ENCODE peak calls at places on chromosomes 1 and 21, in four cellular contexts. X, D, F and C are unnamed samples.

GRCh38 chr1:94919241-94920030 is 7.5 kb downstream of the CNN3 start:
- DNase-seq in X (no peak), D (no peak), F (no peak), C (no peak)

GRCh38 chr1:914253-914890 is 9.4 kb upstream of the SAMD11 start:
- DNase-seq in X (peak), D (peak), F (peak), C (no peak)

GRCh38 chr21:27371065-27371464 is 404.2 kb upstream of the ADAMTS5 start:
- DNase-seq in X (no peak), D (no peak), F (no peak), C (no peak)

GRCh38 chr1:198773030-198773429 is 134.2 kb downstream of the PTPRC start:
- DNase-seq in X (no peak), D (no peak), F (no peak), C (no peak)

GRCh38 chr1:75588779-75589475 is 22.0 kb downstream of the SLC44A5 start:
- DNase-seq in X (no peak), D (no peak), F (no peak), C (no peak)

GRCh38 chr1:226738421-226738994 is 574 bp downstream of the ITPKB start:
- DNase-seq in X (peak), D (peak), F (peak), C (peak)

GRCh38 chr1:43232071-43232470 is 37.7 kb upstream of the TMEM125 start:
- DNase-seq in X (no peak), D (no peak), F (no peak), C (no peak)

GRCh38 chr1:35650416-35650815 is 9.1 kb upstream of the PSMB2 start:
- DNase-seq in X (no peak), D (peak), F (no peak), C (no peak)

DNA sequence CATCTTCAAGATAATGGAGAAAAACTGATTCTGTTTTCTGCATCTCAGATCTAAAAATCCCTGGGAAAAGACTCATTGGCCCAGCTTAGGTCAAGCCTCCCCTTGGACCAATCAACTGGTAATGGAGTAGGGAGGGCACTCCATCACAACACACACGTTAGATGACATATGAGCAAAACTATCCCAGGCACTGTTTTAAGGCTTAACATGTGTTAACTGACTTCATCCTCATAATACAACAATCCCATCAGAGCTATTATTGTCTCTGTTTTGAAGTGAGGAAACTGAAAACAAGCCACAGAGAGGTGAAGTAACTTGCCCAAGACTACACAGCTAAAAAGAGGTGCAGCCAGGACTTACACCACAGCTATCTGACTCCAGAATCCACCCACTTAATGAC is 14.7 kb upstream of the CITED4 start:
- DNase-seq in X (no peak), D (no peak), F (no peak), C (no peak)
- H3K4me3 ChIP-seq in X (no peak), D (no peak), F (no peak), C (no peak)

GRCh38 chr1:25543106-25543424 is 341 bp upstream of the LDLRAP1 start:
- DNase-seq in X (no peak), D (no peak), F (no peak), C (no peak)
- H3K4me3 ChIP-seq in X (peak), D (peak), F (peak), C (no peak)

DNA sequence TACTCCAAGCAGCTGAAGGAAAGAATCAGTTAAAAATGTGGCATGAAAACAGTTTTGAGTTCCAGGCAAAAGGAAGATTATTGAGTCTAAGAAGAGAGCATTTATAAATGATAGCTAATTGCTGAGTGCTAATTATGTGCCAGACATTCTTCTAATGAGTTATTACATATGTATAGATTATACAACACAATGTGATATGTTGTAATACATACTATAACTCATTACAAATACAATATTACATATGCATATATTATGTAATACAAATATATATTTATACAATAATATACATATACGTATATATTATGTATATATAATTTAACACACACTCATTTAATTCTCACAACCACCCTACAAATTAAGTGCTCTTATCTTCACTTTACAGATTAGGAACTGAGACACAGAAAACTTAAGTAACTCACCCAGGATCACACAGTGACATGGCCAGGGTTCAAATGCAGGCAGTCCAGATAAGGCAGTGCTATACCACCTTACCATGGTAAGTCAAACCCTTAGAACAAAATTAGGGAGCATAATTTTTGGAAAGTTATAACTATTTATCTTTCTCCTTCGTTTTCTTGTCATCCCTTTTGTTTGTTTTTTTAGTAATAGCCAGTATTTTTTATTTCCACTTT is 4.0 kb downstream of the SORT1 start:
- DNase-seq in X (no peak), D (no peak), F (no peak), C (no peak)
- H3K4me3 ChIP-seq in X (peak), D (peak), F (no peak), C (no peak)

DNA sequence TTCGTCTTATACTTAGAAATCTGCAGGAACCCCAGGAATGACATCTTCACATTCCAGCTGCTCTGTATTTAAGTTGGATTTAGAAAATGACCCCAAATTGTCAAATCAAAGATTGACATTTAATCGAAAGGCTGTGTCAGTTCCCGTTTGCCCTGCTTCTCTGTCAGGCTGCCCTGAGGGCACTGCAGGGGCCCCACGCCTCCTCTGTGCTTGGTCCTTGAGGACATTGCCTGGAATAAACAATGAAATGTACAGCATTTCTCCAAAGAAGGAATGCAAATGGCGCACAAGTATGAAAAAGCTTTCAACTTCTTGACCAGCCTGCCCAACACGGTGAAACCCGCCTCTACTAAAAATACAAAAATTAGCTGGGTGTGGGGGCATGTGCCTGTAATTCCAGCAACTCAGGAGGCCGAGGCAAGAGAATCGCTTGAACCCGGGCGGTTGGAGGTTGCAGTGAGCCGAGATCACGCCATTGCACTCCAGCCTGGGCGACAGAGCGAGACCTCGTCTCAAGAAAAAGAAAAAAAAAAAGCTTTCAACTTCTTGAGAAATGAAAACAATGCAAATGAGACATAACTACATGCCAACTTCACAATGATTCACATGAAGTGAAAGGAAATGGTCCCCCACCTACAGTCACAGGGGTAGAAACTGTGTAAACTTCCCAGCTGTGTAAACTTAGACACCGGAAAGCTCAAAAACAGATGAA is 3.0 kb downstream of the TMPRSS3 start:
- DNase-seq in X (peak), D (no peak), F (no peak), C (no peak)
- H3K4me3 ChIP-seq in X (no peak), D (no peak), F (no peak), C (no peak)